ENCODE peak calls at places on chromosomes 11 and 22, in seven cellular contexts. T is prostate gland, H is HCT116, C is H1, R is endothelial cell of umbilical vein, Y is stomach, Q is spleen. S is an unnamed sample. For H3K4me1, the result is how much of the 10 kb centered on the place peaks cover.

GRCh38 chr11:90204832-90205646 is 17.8 kb downstream of the CHORDC1 start:
- DNase-seq in T (no peak), C (no peak), Y (no peak), Q (no peak), H (peak), R (peak), S (no peak)

GRCh38 chr11:120756931-120757330 is 245.4 kb downstream of the GRIK4 start:
- DNase-seq in T (no peak), R (peak), Y (no peak), H (no peak), Q (no peak), C (no peak), S (no peak)

GRCh38 chr11:11584937-11585336 is 36.9 kb downstream of the GALNT18 start:
- DNase-seq in Q (no peak), Y (no peak), T (no peak), H (no peak), C (no peak), R (no peak), S (no peak)

GRCh38 chr11:118930152-118930712 is 4.5 kb upstream of the BCL9L start:
- DNase-seq in T (peak), R (peak), Q (peak), H (peak), C (peak), Y (peak), S (peak)

GRCh38 chr11:69280451-69280850 is 13.5 kb upstream of the MYEOV start:
- DNase-seq in Q (no peak), H (no peak), R (no peak), Y (no peak), T (no peak), C (no peak), S (no peak)

GRCh38 chr11:117072517-117073218 is 25.6 kb downstream of the SIK3 start:
- DNase-seq in R (peak), H (peak), Q (no peak), C (no peak), T (no peak), Y (no peak), S (no peak)

GRCh38 chr11:37718431-37718999 is 1120.5 kb upstream of the RAG2 start:
- DNase-seq in T (no peak), Q (no peak), Y (no peak), C (no peak), R (no peak), H (no peak), S (no peak)

GRCh38 chr11:76823481-76824028 is 37.2 kb upstream of the ACER3 start:
- DNase-seq in R (peak), Y (no peak), C (peak), H (peak), Q (no peak), T (no peak), S (no peak)

GRCh38 chr11:68933605-68934320 is 30.1 kb downstream of the IGHMBP2 start:
- DNase-seq in Q (peak), R (no peak), Y (no peak), H (no peak), T (no peak), C (no peak), S (no peak)

GRCh38 chr11:14261094-14261493 is 97.9 kb downstream of the RRAS2 start:
- DNase-seq in Y (no peak), Q (no peak), C (peak), T (no peak), H (no peak), R (no peak), S (no peak)

GRCh38 chr22:47063606-47064005 is 301.2 kb downstream of the TBC1D22A start:
- DNase-seq in Q (peak), T (no peak), C (no peak), R (no peak), H (no peak), Y (peak), S (no peak)

GRCh38 chr11:5691963-5692358 is 2.4 kb downstream of the TRIM22 start:
- DNase-seq in H (no peak), Y (no peak), R (no peak), T (no peak), C (no peak), Q (no peak), S (no peak)

GRCh38 chr11:4654635-4655335 is 11.0 kb downstream of the OR51E1 start:
- DNase-seq in Y (no peak), T (no peak), H (no peak), R (no peak), C (no peak), Q (no peak), S (no peak)
- TF ChIP-seq POLR2AphosphoS5 in Y (no peak), T (no peak), H (no peak), R (no peak), C (no peak), Q (no peak), S (no peak)

GRCh38 chr22:39936523-39937145 is 23.6 kb upstream of the TMA7B start:
- DNase-seq in R (no peak), T (no peak), H (no peak), Y (no peak), C (no peak), Q (no peak), S (no peak)

GRCh38 chr22:39935116-39935515 is 25.1 kb upstream of the TMA7B start:
- DNase-seq in R (no peak), Y (no peak), H (no peak), T (no peak), C (no peak), Q (no peak), S (no peak)

GRCh38 chr22:39937881-39938280 is 22.3 kb upstream of the TMA7B start:
- DNase-seq in H (no peak), R (no peak), C (no peak), Y (no peak), T (no peak), Q (no peak), S (no peak)

GRCh38 chr22:39933741-39934140 is 26.5 kb upstream of the TMA7B start:
- DNase-seq in Y (no peak), Q (no peak), R (no peak), T (no peak), C (no peak), H (no peak), S (no peak)

DNA sequence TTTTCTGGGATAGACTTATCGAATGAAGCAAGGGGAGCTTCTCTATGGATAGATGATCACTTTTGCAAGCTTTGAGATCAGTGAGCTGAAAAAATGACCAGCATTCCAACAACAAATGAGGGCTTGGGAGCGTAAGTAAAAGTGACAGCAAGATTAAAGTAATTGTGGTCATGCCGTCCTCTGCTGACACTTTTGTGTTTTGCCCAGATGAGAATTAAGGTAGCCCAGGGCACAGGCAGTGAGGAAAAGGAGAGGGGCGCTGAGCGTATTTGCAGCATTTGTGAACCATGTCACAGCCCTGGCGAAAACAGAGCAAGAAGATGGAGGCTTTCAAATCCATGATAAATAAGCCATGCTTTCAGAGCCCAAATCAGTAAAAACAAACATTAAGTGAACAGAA is 24.6 kb upstream of the TMA7B start:
- DNase-seq in C (no peak), H (no peak), Q (no peak), Y (no peak), R (no peak), T (no peak), S (no peak)
- H3K4me1 ChIP-seq in C (under half), H (under half), Q (under half), Y (under half), R (under half), T (under half), S (under half)

DNA sequence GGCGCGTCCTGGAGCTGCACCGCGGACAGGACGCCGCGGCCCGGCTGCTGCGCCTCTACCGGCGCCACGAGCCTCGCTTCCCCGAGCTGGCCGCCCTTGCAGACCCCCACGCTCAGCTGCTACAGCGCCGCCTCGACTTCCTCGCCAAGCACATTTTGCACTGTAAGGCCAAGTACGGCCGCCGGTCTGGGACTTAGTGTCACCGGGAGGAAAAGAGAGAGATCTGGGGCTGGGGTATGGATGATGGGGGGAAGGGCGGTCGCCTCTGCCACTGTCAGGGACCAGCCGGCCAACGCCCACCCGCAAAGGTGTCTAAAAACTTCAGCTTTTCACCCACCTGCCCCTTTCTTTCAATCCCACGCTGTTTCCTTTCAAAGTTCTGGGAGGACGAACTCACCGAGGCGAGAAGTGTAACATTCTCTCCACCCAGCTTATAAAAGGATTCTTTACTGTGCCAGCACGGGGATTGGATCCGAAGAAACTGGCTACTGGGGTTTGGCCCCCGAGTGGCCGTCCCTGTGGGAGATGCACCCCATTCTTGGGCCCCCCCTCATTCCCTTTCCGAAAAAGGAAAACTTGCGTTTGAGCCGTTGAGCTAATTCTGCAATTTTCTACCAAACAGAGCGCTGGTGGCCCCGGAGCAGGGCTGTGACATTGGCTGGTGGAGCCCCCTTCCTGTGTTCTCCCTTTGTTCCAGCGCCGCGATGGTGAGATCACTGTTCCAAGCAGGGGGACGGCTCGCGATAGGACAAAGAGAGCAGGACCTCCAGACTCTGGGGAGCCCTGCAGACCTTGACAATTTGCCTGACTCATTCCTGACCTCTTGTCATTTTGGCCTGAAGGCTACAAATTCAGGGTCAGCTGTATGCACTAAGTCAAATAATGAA is 1.7 kb downstream of the FJX1 start:
- DNase-seq in Q (no peak), H (no peak), T (no peak), C (peak), Y (no peak), R (peak), S (peak)
- TF ChIP-seq POLR2AphosphoS5 in Q (peak), H (no peak), T (no peak), C (no peak), Y (no peak), R (no peak), S (no peak)

GRCh38 chr11:111735262-111736116 is 30.7 kb downstream of the PPP2R1B start:
- DNase-seq in H (no peak), Y (peak), T (no peak), C (no peak), Q (peak), R (peak), S (peak)
- H3K4me1 ChIP-seq in H (under half), Y (half or more), T (under half), C (under half), Q (under half), R (half or more), S (under half)

DNA sequence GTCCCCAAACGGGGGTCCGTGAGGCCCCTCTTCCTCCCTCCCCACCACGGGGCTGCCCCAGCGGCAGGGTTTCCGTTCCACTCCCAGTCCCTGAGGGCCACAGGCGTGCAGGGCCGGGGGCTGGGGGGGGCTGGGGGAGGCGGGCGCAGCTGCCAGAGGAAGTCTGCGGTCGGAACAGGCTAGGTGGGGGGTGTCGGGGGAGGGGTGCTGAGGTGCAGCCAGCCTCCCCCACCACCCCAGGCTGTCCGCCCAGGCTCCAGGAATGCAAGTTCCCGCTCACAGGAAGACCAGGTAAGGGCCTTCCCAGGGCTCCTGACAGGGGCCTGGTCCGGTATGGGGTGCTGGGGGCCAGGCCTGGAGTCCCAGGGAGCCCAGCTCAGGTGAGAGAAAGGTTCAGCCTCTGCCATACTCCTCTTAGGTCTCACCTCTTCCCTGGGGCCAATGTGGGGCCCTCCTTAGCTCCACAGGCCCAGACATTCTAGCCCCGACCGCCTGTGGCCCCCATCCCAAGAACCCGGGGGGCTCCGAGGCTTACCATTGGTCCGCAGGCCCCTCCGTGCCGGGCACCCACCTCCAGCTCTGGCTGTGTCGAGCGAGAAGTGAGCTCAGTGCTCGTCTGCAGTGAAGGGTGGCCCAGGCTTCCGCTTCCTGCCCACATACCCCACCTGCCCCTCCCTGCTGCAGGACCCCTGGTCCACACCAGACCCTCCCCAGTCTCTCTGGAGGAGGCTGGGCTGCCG is at the start of gene PTPRCAP:
- DNase-seq in H (no peak), R (no peak), C (no peak), T (no peak), Y (peak), Q (peak), S (no peak)
- TF ChIP-seq POLR2AphosphoS5 in H (no peak), R (no peak), C (no peak), T (no peak), Y (peak), Q (peak), S (no peak)